ENCODE peak calls at places on chromosomes 3 and 15, in seven cellular contexts. D is OCI-LY7, A is hepatocyte, P is transverse colon, E is endodermal cell, C is fibroblast of lung, N is ovary. X is an unnamed sample.
A peak's percentile ranks its signal among the peaks of the same experiment; 100 is the strongest.

GRCh38 chr3:58874248-58874741 is 175.5 kb downstream of the CFAP20DC start:
- DNase-seq in D (no peak), A (no peak), P (no peak), E (no peak), C (no peak), N (no peak), X (no peak)

GRCh38 chr15:36210426-36210825 is 369.0 kb upstream of the CDIN1 start:
- DNase-seq in D (no peak), A (no peak), P (no peak), E (no peak), C (no peak), N (no peak), X (no peak)

GRCh38 chr15:68820205-68820588 is 498 bp downstream of the ANP32A start:
- DNase-seq in D (peak; percentile 67), A (peak; percentile 71), P (peak; percentile 52), E (peak; percentile 67), C (no peak), N (peak; percentile 72), X (peak; percentile 48)

GRCh38 chr3:84109911-84110310 is 848.9 kb upstream of the CADM2 start:
- DNase-seq in D (no peak), A (no peak), P (no peak), E (no peak), C (no peak), N (no peak), X (no peak)

GRCh38 chr15:68791431-68792283 is 29.0 kb downstream of the ANP32A start:
- DNase-seq in D (peak; percentile 40), A (no peak), P (no peak), E (peak; percentile 82), C (no peak), N (no peak), X (no peak)

GRCh38 chr3:38996193-38996592 is 55.6 kb downstream of the SCN11A start:
- DNase-seq in D (no peak), A (no peak), P (no peak), E (no peak), C (no peak), N (no peak), X (no peak)

GRCh38 chr3:187293977-187294376 is 2.4 kb upstream of the MASP1 start:
- DNase-seq in D (no peak), A (no peak), P (no peak), E (peak; percentile 22), C (no peak), N (no peak), X (no peak)

GRCh38 chr3:13021141-13021933 is 51.9 kb downstream of the IQSEC1 start:
- DNase-seq in D (peak; percentile 80), A (no peak), P (no peak), E (no peak), C (no peak), N (no peak), X (peak; percentile 81)

GRCh38 chr3:141471160-141471559 is 15.7 kb upstream of the RASA2 start:
- DNase-seq in D (no peak), A (no peak), P (no peak), E (no peak), C (peak; percentile 30), N (no peak), X (no peak)

GRCh38 chr3:4060064-4060463 is 243.1 kb upstream of the SETMAR start:
- DNase-seq in D (no peak), A (no peak), P (no peak), E (no peak), C (no peak), N (no peak), X (no peak)

GRCh38 chr3:123089611-123090301 is 22.9 kb downstream of the PDIA5 start:
- DNase-seq in D (no peak), A (no peak), P (no peak), E (peak; percentile 45), C (peak; percentile 55), N (peak; percentile 62), X (peak; percentile 79)

GRCh38 chr3:46566040-46566631 is at the start of gene LRRC2:
- DNase-seq in D (no peak), A (peak; percentile 68), P (peak; percentile 42), E (peak; percentile 93), C (peak; percentile 65), N (peak; percentile 79), X (peak; percentile 61)

GRCh38 chr3:11480663-11481298 is 162.9 kb downstream of the VGLL4 start:
- DNase-seq in D (no peak), A (peak; percentile 35), P (peak; percentile 15), E (peak; percentile 78), C (no peak), N (no peak), X (no peak)

GRCh38 chr3:64216706-64217105 is 8.6 kb downstream of the PRICKLE2 start:
- DNase-seq in D (no peak), A (peak; percentile 23), P (no peak), E (no peak), C (peak; percentile 54), N (no peak), X (no peak)

GRCh38 chr3:50418845-50419244 is 59.5 kb upstream of the TMEM115 start:
- DNase-seq in D (no peak), A (peak; percentile 28), P (no peak), E (no peak), C (peak; percentile 2), N (no peak), X (no peak)

GRCh38 chr3:126711361-126711760 is 7.3 kb downstream of the CHCHD6 start:
- DNase-seq in D (no peak), A (no peak), P (no peak), E (no peak), C (peak; percentile 4), N (no peak), X (no peak)

GRCh38 chr3:78507196-78507984 is 1260.4 kb downstream of the ROBO1 start:
- DNase-seq in D (no peak), A (no peak), P (no peak), E (no peak), C (no peak), N (no peak), X (no peak)

GRCh38 chr15:68769702-68770101 is 51.0 kb downstream of the ANP32A start:
- DNase-seq in D (no peak), A (no peak), P (no peak), E (no peak), C (no peak), N (no peak), X (no peak)

GRCh38 chr3:38227989-38228388 is 37.6 kb upstream of the SLC22A13 start:
- DNase-seq in D (no peak), A (no peak), P (no peak), E (no peak), C (peak; percentile 72), N (no peak), X (no peak)

GRCh38 chr3:16102905-16103364 is 71.5 kb upstream of the GALNT15 start:
- DNase-seq in D (no peak), A (peak; percentile 45), P (no peak), E (no peak), C (peak; percentile 85), N (no peak), X (no peak)

GRCh38 chr3:45981321-45982038 is 14.1 kb downstream of the FYCO1 start:
- DNase-seq in D (no peak), A (no peak), P (no peak), E (no peak), C (peak; percentile 25), N (no peak), X (no peak)

GRCh38 chr15:63347074-63347859 is 34.4 kb downstream of the CA12 start:
- DNase-seq in D (no peak), A (no peak), P (no peak), E (no peak), C (no peak), N (no peak), X (no peak)

GRCh38 chr3:27585429-27585828 is 101.2 kb upstream of the SLC4A7 start:
- DNase-seq in D (no peak), A (no peak), P (no peak), E (no peak), C (no peak), N (no peak), X (no peak)

GRCh38 chr3:49940667-49941249 is 808 bp downstream of the RBM6 start:
- DNase-seq in D (peak; percentile 46), A (peak; percentile 10), P (no peak), E (no peak), C (no peak), N (no peak), X (no peak)

GRCh38 chr15:56653787-56654186 is 79.5 kb downstream of the ZNF280D start:
- DNase-seq in D (no peak), A (peak; percentile 8), P (no peak), E (no peak), C (no peak), N (no peak), X (no peak)

GRCh38 chr15:29090617-29091466 is 178.8 kb downstream of the NSMCE3 start:
- DNase-seq in D (peak; percentile 43), A (peak; percentile 30), P (no peak), E (peak; percentile 87), C (peak; percentile 28), N (no peak), X (no peak)
- TF ChIP-seq CTCF in D (peak; percentile 84), A (peak; percentile 60), P (peak; percentile 58), E (peak; percentile 96), C (peak; percentile 89), N (no peak), X (peak; percentile 28)

GRCh38 chr3:14824646-14825045 is 5.9 kb downstream of the FGD5 start:
- DNase-seq in D (no peak), A (no peak), P (no peak), E (no peak), C (no peak), N (no peak), X (no peak)

GRCh38 chr3:14826069-14826468 is 7.3 kb downstream of the FGD5 start:
- DNase-seq in D (no peak), A (no peak), P (no peak), E (no peak), C (no peak), N (no peak), X (no peak)

GRCh38 chr3:14822134-14822533 is 3.4 kb downstream of the FGD5 start:
- DNase-seq in D (no peak), A (no peak), P (no peak), E (no peak), C (no peak), N (no peak), X (no peak)

GRCh38 chr3:14822875-14823807 is 4.4 kb downstream of the FGD5 start:
- DNase-seq in D (no peak), A (peak; percentile 44), P (no peak), E (no peak), C (no peak), N (no peak), X (peak; percentile 28)

GRCh38 chr3:14823910-14824629 is 5.3 kb downstream of the FGD5 start:
- DNase-seq in D (no peak), A (no peak), P (no peak), E (no peak), C (no peak), N (no peak), X (no peak)
- H3K27ac ChIP-seq in D (no peak overlapping the region), A (no peak overlapping the region), P (no peak overlapping the region), E (no peak overlapping the region), C (no peak overlapping the region), N (no peak overlapping the region), X (no peak overlapping the region)

DNA sequence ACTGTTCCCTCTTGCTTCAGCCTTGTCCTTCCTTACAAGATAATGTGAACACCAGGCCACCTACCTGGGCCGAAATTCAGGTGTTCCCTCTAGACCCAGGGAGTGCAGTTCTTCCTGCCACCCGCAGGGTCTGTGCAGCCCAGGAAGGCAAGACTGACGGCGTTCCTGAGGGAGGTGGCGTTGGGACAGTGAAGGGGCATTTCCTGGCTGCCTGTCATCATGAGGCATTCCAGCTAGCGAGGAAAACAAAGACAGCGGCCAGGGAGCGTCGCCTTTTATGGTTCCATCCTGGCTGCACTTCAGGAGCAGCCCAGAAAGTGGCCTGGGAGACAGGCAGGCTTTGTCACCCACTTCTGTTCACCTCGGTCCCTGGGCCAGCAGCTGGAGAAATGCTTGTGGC is 84.8 kb upstream of the WNT5A start:
- DNase-seq in D (no peak), A (peak; percentile 69), P (peak; percentile 52), E (peak; percentile 94), C (no peak), N (no peak), X (peak; percentile 54)
- TF ChIP-seq CTCF in D (no peak), A (peak; percentile 21), P (peak; percentile 40), E (peak; percentile 75), C (no peak), N (no peak), X (peak; percentile 34)

GRCh38 chr3:158751316-158751715 is 19.1 kb upstream of the RARRES1 start:
- DNase-seq in D (no peak), A (no peak), P (no peak), E (no peak), C (no peak), N (no peak), X (no peak)
- H3K27ac ChIP-seq in D (no peak overlapping the region), A (no peak overlapping the region), P (no peak overlapping the region), E (no peak overlapping the region), C (no peak overlapping the region), N (no peak overlapping the region), X (no peak overlapping the region)

X was measured in psoas muscle.